ENCODE peak calls at places on chromosomes 13 and 19, in eight cellular contexts. N is fibroblast of the aortic adventitia; A is SK-N-SH; P is activated CD8-positive, alpha-beta T cell treated with anti-CD3 and anti-CD28 coated beads, Interleukin-2, amount 10 ng/mL, durations not matched to agents 7 days and 5 days; G is Ammon's horn; M is LHCN-M2; T is bronchial epithelial cell; K is tibial artery. Q is an unnamed sample.

GRCh38 chr19:2549701-2550191 is 73.8 kb downstream of the GADD45B start:
- DNase-seq in N (peak; percentile 95), A (no peak), P (no peak), G (peak; percentile 92), M (peak; percentile 80), T (no peak), K (peak; percentile 90), Q (no peak)

GRCh38 chr13:48576448-48576993 is 43.6 kb upstream of the RCBTB2 start:
- DNase-seq in N (no peak), A (no peak), P (peak; percentile 11), G (no peak), M (no peak), T (no peak), K (no peak), Q (no peak)

GRCh38 chr19:46515879-46516350 is 20.2 kb upstream of the PNMA8B start:
- DNase-seq in N (peak; percentile 52), A (peak; percentile 77), P (peak; percentile 56), G (peak; percentile 44), M (peak; percentile 45), T (peak; percentile 38), K (no peak), Q (peak; percentile 59)

GRCh38 chr13:60261432-60262351 is 98.0 kb upstream of the DIAPH3 start:
- DNase-seq in N (no peak), A (no peak), P (no peak), G (no peak), M (no peak), T (no peak), K (no peak), Q (no peak)

GRCh38 chr13:28671393-28671792 is 12.5 kb downstream of the POMP start:
- DNase-seq in N (no peak), A (no peak), P (no peak), G (no peak), M (no peak), T (no peak), K (no peak), Q (no peak)

GRCh38 chr19:38361633-38362075 is 12.7 kb upstream of the PSMD8 start:
- DNase-seq in N (peak; percentile 48), A (peak; percentile 97), P (peak; percentile 83), G (peak; percentile 73), M (peak; percentile 51), T (peak; percentile 71), K (peak; percentile 61), Q (peak; percentile 41)

GRCh38 chr13:106919638-106920037 is 351.7 kb upstream of the ARGLU1 start:
- DNase-seq in N (no peak), A (no peak), P (no peak), G (no peak), M (no peak), T (no peak), K (peak; percentile 43), Q (no peak)

GRCh38 chr19:3691726-3692125 is 8.5 kb downstream of the PIP5K1C start:
- DNase-seq in N (no peak), A (no peak), P (no peak), G (no peak), M (no peak), T (no peak), K (no peak), Q (no peak)

GRCh38 chr13:27797228-27797624 is 4.9 kb downstream of the GSX1 start:
- DNase-seq in N (peak; percentile 8), A (no peak), P (no peak), G (no peak), M (no peak), T (peak; percentile 20), K (no peak), Q (no peak)

GRCh38 chr13:113404723-113405471 is 41.0 kb upstream of the GRTP1 start:
- DNase-seq in N (no peak), A (no peak), P (no peak), G (no peak), M (no peak), T (no peak), K (no peak), Q (no peak)

GRCh38 chr13:110226051-110226562 is 80.8 kb downstream of the COL4A1 start:
- DNase-seq in N (peak; percentile 55), A (no peak), P (no peak), G (no peak), M (peak; percentile 73), T (no peak), K (no peak), Q (no peak)

GRCh38 chr13:30371649-30372265 is 50.5 kb upstream of the UBE2L5 start:
- DNase-seq in N (peak; percentile 56), A (no peak), P (peak; percentile 73), G (no peak), M (peak; percentile 30), T (peak; percentile 82), K (no peak), Q (peak; percentile 97)

GRCh38 chr13:30395192-30396158 is 26.8 kb upstream of the UBE2L5 start:
- DNase-seq in N (peak; percentile 98), A (peak; percentile 67), P (peak; percentile 84), G (peak; percentile 93), M (peak; percentile 86), T (peak; percentile 94), K (peak; percentile 99), Q (peak; percentile 90)

GRCh38 chr19:38849746-38850230 is at the start of gene HNRNPL:
- DNase-seq in N (no peak), A (peak; percentile 96), P (peak; percentile 100), G (no peak), M (no peak), T (no peak), K (no peak), Q (no peak)

GRCh38 chr13:31638577-31638976 is 100.7 kb upstream of the RXFP2 start:
- DNase-seq in N (peak; percentile 88), A (no peak), P (no peak), G (no peak), M (peak; percentile 79), T (peak; percentile 67), K (no peak), Q (no peak)

GRCh38 chr13:92838786-92839185 is 387.8 kb upstream of the GPC6 start:
- DNase-seq in N (peak; percentile 93), A (no peak), P (no peak), G (no peak), M (peak; percentile 98), T (peak; percentile 93), K (no peak), Q (no peak)

GRCh38 chr13:49995535-49996165 is 1.2 kb upstream of the TRIM13 start:
- DNase-seq in N (peak; percentile 34), A (peak; percentile 9), P (no peak), G (no peak), M (no peak), T (peak; percentile 10), K (no peak), Q (no peak)

GRCh38 chr13:73870970-73871935 is 263.0 kb downstream of the KLF12 start:
- DNase-seq in N (peak; percentile 83), A (no peak), P (no peak), G (no peak), M (peak; percentile 91), T (peak; percentile 13), K (peak; percentile 40), Q (no peak)

GRCh38 chr13:25372275-25373081 is 704 bp downstream of the ATP8A2 start:
- DNase-seq in N (no peak), A (peak; percentile 74), P (no peak), G (peak; percentile 15), M (no peak), T (no peak), K (no peak), Q (no peak)

GRCh38 chr19:19553670-19554069 is 15.6 kb downstream of the CILP2 start:
- DNase-seq in N (no peak), A (no peak), P (no peak), G (no peak), M (no peak), T (no peak), K (no peak), Q (no peak)

GRCh38 chr13:97278395-97279078 is 56.4 kb downstream of the MBNL2 start:
- DNase-seq in N (peak; percentile 87), A (no peak), P (no peak), G (no peak), M (no peak), T (peak; percentile 78), K (no peak), Q (no peak)

GRCh38 chr19:15264061-15264932 is 32.0 kb upstream of the EPHX3 start:
- DNase-seq in N (peak; percentile 78), A (peak; percentile 85), P (peak; percentile 73), G (peak; percentile 74), M (peak; percentile 69), T (peak; percentile 29), K (peak; percentile 78), Q (peak; percentile 42)

GRCh38 chr13:20716951-20717350 is 13.5 kb downstream of the IL17D start:
- DNase-seq in N (no peak), A (no peak), P (no peak), G (no peak), M (no peak), T (no peak), K (no peak), Q (no peak)

GRCh38 chr13:94516456-94516855 is 37.0 kb upstream of the DCT start:
- DNase-seq in N (no peak), A (no peak), P (no peak), G (no peak), M (no peak), T (no peak), K (no peak), Q (no peak)

GRCh38 chr19:30096596-30097370 is 154.7 kb downstream of the URI1 start:
- DNase-seq in N (no peak), A (no peak), P (no peak), G (no peak), M (no peak), T (no peak), K (no peak), Q (no peak)

GRCh38 chr13:25752957-25753540 is 298.8 kb downstream of the SHISA2 start:
- DNase-seq in N (peak; percentile 94), A (no peak), P (peak; percentile 49), G (peak; percentile 20), M (peak; percentile 96), T (peak; percentile 71), K (peak; percentile 75), Q (peak; percentile 45)

GRCh38 chr19:7395793-7396192 is 47.1 kb downstream of the ARHGEF18 start:
- DNase-seq in N (no peak), A (no peak), P (no peak), G (no peak), M (no peak), T (peak; percentile 26), K (no peak), Q (no peak)

GRCh38 chr13:38564751-38565150 is 122.1 kb upstream of the FREM2 start:
- DNase-seq in N (no peak), A (no peak), P (no peak), G (peak; percentile 10), M (no peak), T (no peak), K (no peak), Q (no peak)

GRCh38 chr19:51020988-51021651 is 1.6 kb upstream of the KLK10 start:
- DNase-seq in N (peak; percentile 63), A (peak; percentile 54), P (peak; percentile 35), G (peak; percentile 52), M (peak; percentile 43), T (peak; percentile 63), K (no peak), Q (peak; percentile 9)

GRCh38 chr19:17391371-17392151 is 2.4 kb downstream of the CCDC194 start:
- DNase-seq in N (no peak), A (peak; percentile 52), P (no peak), G (peak; percentile 37), M (no peak), T (peak; percentile 14), K (no peak), Q (no peak)

GRCh38 chr19:54523403-54523802 is 20.8 kb downstream of the LAIR2 start:
- DNase-seq in N (no peak), A (no peak), P (peak; percentile 67), G (peak; percentile 28), M (peak; percentile 95), T (peak; percentile 52), K (no peak), Q (peak; percentile 15)

GRCh38 chr19:1767464-1767933 is 14.2 kb downstream of the ONECUT3 start:
- DNase-seq in N (no peak), A (peak; percentile 96), P (peak; percentile 63), G (peak; percentile 12), M (no peak), T (no peak), K (no peak), Q (peak; percentile 23)

GRCh38 chr19:7914598-7915045 is at the start of gene TGFBR3L:
- DNase-seq in N (no peak), A (no peak), P (no peak), G (peak; percentile 1), M (no peak), T (no peak), K (no peak), Q (no peak)

Q was measured in Jurkat, Clone E6-1.